ENCODE peak calls at places on chromosomes 11 and 22, in ten cellular contexts. Z is adrenal gland, T is heart left ventricle, U is lower lobe of right lung, Y is A549, J is retinal pigment epithelial cell, K is breast epithelium, S is fibroblast of lung, G is cardiac fibroblast, L is OCI-LY7. F is an unnamed sample.

GRCh38 chr11:110795124-110795624 is 82.9 kb upstream of the ARHGAP20 start:
- DNase-seq in K (no peak), G (peak; percentile 23), L (no peak), T (no peak), Z (no peak), Y (no peak), S (peak; percentile 29), J (no peak), U (no peak), F (no peak)

GRCh38 chr22:44151661-44152060 is 29.1 kb upstream of the PARVG start:
- DNase-seq in K (no peak), U (no peak), S (peak; percentile 86), T (no peak), J (no peak), Y (no peak), G (peak; percentile 88), L (no peak), Z (no peak), F (no peak)

GRCh38 chr22:40668611-40669390 is 10.5 kb upstream of the MCHR1 start:
- DNase-seq in Y (peak; percentile 70), K (no peak), J (no peak), Z (no peak), U (no peak), L (no peak), S (peak; percentile 78), G (peak; percentile 95), T (no peak), F (peak; percentile 69)

GRCh38 chr11:126090452-126090851 is 27.8 kb upstream of the CDON start:
- DNase-seq in S (no peak), Z (no peak), U (no peak), K (no peak), Y (no peak), T (no peak), J (no peak), G (no peak), L (no peak), F (no peak)

GRCh38 chr22:39622881-39623367 is 52.4 kb downstream of the CACNA1I start:
- DNase-seq in Y (peak; percentile 46), J (no peak), S (peak; percentile 22), L (no peak), Z (peak; percentile 57), G (peak; percentile 28), U (peak; percentile 69), K (no peak), T (peak; percentile 62), F (no peak)

GRCh38 chr22:37378642-37379058 is 48.6 kb downstream of the ELFN2 start:
- DNase-seq in J (no peak), L (no peak), K (no peak), Z (no peak), Y (no peak), G (no peak), S (no peak), T (no peak), U (no peak), F (no peak)

GRCh38 chr22:20033045-20033706 is 12.3 kb downstream of the TANGO2 start:
- DNase-seq in J (no peak), S (no peak), Z (peak; percentile 80), U (no peak), G (peak; percentile 33), K (no peak), T (peak; percentile 88), Y (no peak), L (no peak), F (no peak)

GRCh38 chr11:115606223-115607220 is 102.3 kb upstream of the CADM1 start:
- DNase-seq in K (no peak), G (peak; percentile 66), J (peak; percentile 62), S (peak; percentile 42), Z (peak; percentile 53), L (no peak), T (peak; percentile 84), Y (no peak), U (no peak), F (no peak)

GRCh38 chr22:20526628-20527355 is 19.4 kb downstream of the MED15 start:
- DNase-seq in T (no peak), G (peak; percentile 76), U (no peak), L (no peak), S (peak; percentile 68), Y (peak; percentile 42), J (no peak), K (no peak), Z (no peak), F (no peak)

GRCh38 chr11:118227865-118228785 is 3.3 kb upstream of the JAML start:
- DNase-seq in Z (no peak), K (no peak), J (no peak), Y (no peak), T (no peak), G (no peak), S (no peak), U (no peak), L (peak; percentile 27), F (no peak)

GRCh38 chr11:70167723-70168404 is 35.2 kb upstream of the FADD start:
- DNase-seq in Z (no peak), J (no peak), U (no peak), K (no peak), G (no peak), L (no peak), Y (peak; percentile 10), T (no peak), S (no peak), F (no peak)

GRCh38 chr11:49202287-49202976 is 6.0 kb downstream of the FOLH1 start:
- DNase-seq in J (no peak), K (no peak), S (no peak), T (no peak), U (no peak), G (no peak), Z (no peak), Y (no peak), L (no peak), F (no peak)

GRCh38 chr22:22061085-22062077 is 78.8 kb upstream of the TOP3B start:
- DNase-seq in U (no peak), Z (no peak), K (no peak), S (peak; percentile 86), G (peak; percentile 83), J (no peak), T (peak; percentile 63), L (peak; percentile 73), Y (peak; percentile 56), F (no peak)

GRCh38 chr22:24153959-24154358 is 27.3 kb upstream of the SUSD2 start:
- DNase-seq in G (no peak), T (no peak), J (no peak), Y (no peak), L (peak; percentile 45), S (no peak), Z (no peak), U (no peak), K (no peak), F (no peak)

GRCh38 chr22:24154826-24155225 is 26.5 kb upstream of the SUSD2 start:
- DNase-seq in Z (no peak), K (no peak), Y (no peak), J (no peak), T (no peak), G (no peak), U (no peak), S (no peak), L (no peak), F (no peak)

GRCh38 chr22:24156146-24156914 is 25.0 kb upstream of the SUSD2 start:
- DNase-seq in G (peak; percentile 36), Z (no peak), T (no peak), S (peak; percentile 23), L (peak; percentile 76), J (no peak), K (no peak), U (peak; percentile 70), Y (no peak), F (no peak)

GRCh38 chr22:24156915-24157782 is 24.1 kb upstream of the SUSD2 start:
- DNase-seq in G (peak; percentile 75), U (peak; percentile 94), Z (peak; percentile 76), T (peak; percentile 91), J (peak; percentile 21), S (peak; percentile 66), Y (peak; percentile 86), K (peak; percentile 67), L (peak; percentile 96), F (no peak)

GRCh38 chr22:24155597-24156145 is 25.6 kb upstream of the SUSD2 start:
- DNase-seq in S (peak; percentile 74), Z (peak; percentile 80), G (peak; percentile 82), U (peak; percentile 89), J (peak; percentile 17), Y (peak; percentile 58), T (peak; percentile 92), K (peak; percentile 43), L (peak; percentile 68), F (no peak)
- TF ChIP-seq CTCF in S (peak; percentile 34), Z (peak; percentile 63), G (peak; percentile 51), U (peak; percentile 60), J (peak; percentile 48), Y (peak; percentile 63), T (peak; percentile 51), K (peak; percentile 30), L (peak; percentile 85), F (peak; percentile 63)

GRCh38 chr11:32088117-32088941 is 2.5 kb upstream of the RCN1 start:
- DNase-seq in T (peak; percentile 61), L (no peak), Y (no peak), K (no peak), S (peak; percentile 89), Z (peak; percentile 53), G (peak; percentile 96), J (peak; percentile 46), U (no peak), F (peak; percentile 72)

GRCh38 chr11:32090774-32091370 is at the start of gene RCN1:
- DNase-seq in J (peak; percentile 15), T (peak; percentile 78), U (peak; percentile 70), S (peak; percentile 85), Z (peak; percentile 54), K (peak; percentile 28), G (peak; percentile 91), Y (peak; percentile 66), L (no peak), F (no peak)

GRCh38 chr11:32087602-32088001 is 3.3 kb upstream of the RCN1 start:
- DNase-seq in L (no peak), G (peak; percentile 85), S (peak; percentile 82), J (no peak), T (no peak), Y (no peak), K (no peak), Z (no peak), U (no peak), F (no peak)

GRCh38 chr11:32094931-32095330 is 4.1 kb downstream of the RCN1 start:
- DNase-seq in Y (no peak), S (peak; percentile 38), L (no peak), J (no peak), K (no peak), G (peak; percentile 56), Z (no peak), T (no peak), U (no peak), F (no peak)

GRCh38 chr11:32092581-32093170 is 1.8 kb downstream of the RCN1 start:
- DNase-seq in J (no peak), Z (no peak), Y (no peak), L (no peak), K (no peak), T (no peak), S (no peak), U (no peak), G (no peak), F (no peak)
- H3K4me3 ChIP-seq in J (peak overlapping the region; percentile 71), Z (no peak overlapping the region), Y (peak overlapping the region; percentile 73), L (no peak overlapping the region), K (peak overlapping the region; percentile 88), T (peak overlapping the region; percentile 88), S (peak overlapping the region; percentile 86), U (peak overlapping the region; percentile 84), G (peak overlapping the region; percentile 76), F (peak overlapping the region; percentile 74)

GRCh38 chr11:62468577-62468976 is 49.7 kb downstream of the SCGB1A1 start:
- DNase-seq in K (no peak), J (no peak), L (no peak), Y (no peak), T (no peak), U (no peak), Z (no peak), G (no peak), S (no peak), F (no peak)
- TF ChIP-seq CTCF in K (no peak), J (no peak), L (no peak), Y (no peak), T (no peak), U (no peak), Z (no peak), G (no peak), S (no peak), F (no peak)

GRCh38 chr11:101584129-101584515 is 315 bp upstream of the TRPC6 start:
- DNase-seq in T (no peak), J (no peak), U (no peak), K (no peak), S (no peak), Y (no peak), G (no peak), Z (no peak), L (no peak), F (no peak)
- H3K4me3 ChIP-seq in T (peak overlapping the region; percentile 62), J (peak overlapping the region; percentile 38), U (peak overlapping the region; percentile 57), K (peak overlapping the region; percentile 85), S (peak overlapping the region; percentile 54), Y (peak overlapping the region; percentile 71), G (no peak overlapping the region), Z (no peak overlapping the region), L (no peak overlapping the region), F (no peak overlapping the region)